ENCODE peak calls at places on chromosomes 1 and 21, in eight cellular contexts. T is suprapubic skin, Y is neural progenitor cell, K is tibial nerve, V is fibroblast of lung, L is colonic mucosa, F is body of pancreas, E is GM23338. H is an unnamed sample.
A peak's percentile ranks its signal among the peaks of the same experiment; 100 is the strongest.

GRCh38 chr1:2848006-2848670 is 46.6 kb upstream of the TTC34 start:
- DNase-seq in E (no peak), F (no peak), K (no peak), L (no peak), Y (no peak), V (no peak), T (no peak), H (no peak)

GRCh38 chr1:59029366-59029765 is 245.5 kb upstream of the JUN start:
- DNase-seq in K (no peak), E (no peak), Y (no peak), F (no peak), V (no peak), T (no peak), L (no peak), H (no peak)

GRCh38 chr1:214588963-214589597 is 13.9 kb upstream of the CENPF start:
- DNase-seq in F (no peak), T (no peak), Y (no peak), E (no peak), L (no peak), V (no peak), K (no peak), H (no peak)

GRCh38 chr21:26154776-26155175 is 15.8 kb downstream of the APP start:
- DNase-seq in L (no peak), K (no peak), V (no peak), F (no peak), Y (no peak), T (no peak), E (no peak), H (no peak)

GRCh38 chr1:58652351-58653184 is 47.3 kb downstream of the MYSM1 start:
- DNase-seq in L (peak; percentile 61), K (peak; percentile 19), Y (peak; percentile 82), F (peak; percentile 72), T (no peak), V (peak; percentile 89), E (peak; percentile 90), H (no peak)

GRCh38 chr1:174217248-174217647 is 57.9 kb downstream of the RABGAP1L start:
- DNase-seq in T (no peak), Y (no peak), E (peak; percentile 65), F (no peak), V (no peak), L (no peak), K (no peak), H (no peak)

GRCh38 chr1:64915381-64916274 is 50.7 kb downstream of the JAK1 start:
- DNase-seq in E (peak; percentile 40), V (peak; percentile 73), Y (no peak), F (peak; percentile 63), K (no peak), L (peak; percentile 81), T (no peak), H (no peak)

GRCh38 chr1:161721738-161722343 is 497 bp downstream of the FCRLB start:
- DNase-seq in T (no peak), F (no peak), L (no peak), V (peak; percentile 52), Y (no peak), K (no peak), E (no peak), H (no peak)

GRCh38 chr1:240109920-240110685 is 18.4 kb downstream of the FMN2 start:
- DNase-seq in V (no peak), E (no peak), F (no peak), K (no peak), T (no peak), L (no peak), Y (no peak), H (no peak)

GRCh38 chr1:236425031-236425663 is 31.1 kb downstream of the EDARADD start:
- DNase-seq in L (no peak), V (no peak), Y (no peak), F (no peak), K (no peak), E (peak; percentile 30), T (no peak), H (no peak)

GRCh38 chr1:151982300-151983005 is 11.2 kb downstream of the S100A10 start:
- DNase-seq in F (no peak), T (no peak), Y (no peak), K (no peak), L (no peak), V (no peak), E (no peak), H (no peak)

GRCh38 chr1:151978910-151979309 is 14.7 kb downstream of the S100A10 start:
- DNase-seq in K (no peak), T (no peak), L (no peak), E (no peak), V (no peak), F (no peak), Y (no peak), H (no peak)

GRCh38 chr1:151977662-151978230 is 15.9 kb downstream of the S100A10 start:
- DNase-seq in V (no peak), K (no peak), F (no peak), Y (no peak), L (no peak), E (no peak), T (no peak), H (no peak)

GRCh38 chr1:151981178-151981525 is 12.5 kb downstream of the S100A10 start:
- DNase-seq in E (no peak), K (no peak), V (no peak), F (no peak), L (no peak), T (no peak), Y (no peak), H (no peak)

GRCh38 chr1:151980287-151981177 is 13.1 kb downstream of the S100A10 start:
- DNase-seq in T (no peak), K (peak; percentile 67), E (no peak), F (no peak), Y (no peak), V (peak; percentile 92), L (peak; percentile 62), H (peak; percentile 79)
- H3K27me3 ChIP-seq in T (no peaks in the 10 kb centered on the region), K (no peaks in the 10 kb centered on the region), E (no peaks in the 10 kb centered on the region), F (no peaks in the 10 kb centered on the region), Y (no peaks in the 10 kb centered on the region), V (no peaks in the 10 kb centered on the region), L (no peaks in the 10 kb centered on the region), H (no peaks in the 10 kb centered on the region)

GRCh38 chr1:116910379-116911165 is 856 bp downstream of the PTGFRN start:
- DNase-seq in K (peak; percentile 16), L (peak; percentile 67), E (peak; percentile 79), F (peak; percentile 64), T (no peak), V (no peak), Y (peak; percentile 48), H (peak; percentile 67)

GRCh38 chr1:116911779-116912469 is 2.2 kb downstream of the PTGFRN start:
- DNase-seq in L (no peak), Y (no peak), E (no peak), T (no peak), V (no peak), F (no peak), K (no peak), H (no peak)

GRCh38 chr1:116912846-116913245 is 3.1 kb downstream of the PTGFRN start:
- DNase-seq in F (no peak), V (no peak), T (no peak), Y (no peak), K (no peak), L (no peak), E (no peak), H (no peak)

GRCh38 chr1:116909511-116910378 is at the start of gene PTGFRN:
- DNase-seq in E (peak; percentile 88), F (peak; percentile 80), Y (peak; percentile 91), K (no peak), T (peak; percentile 84), V (peak; percentile 24), L (peak; percentile 81), H (peak; percentile 53)

GRCh38 chr1:116911166-116911553 is 1.4 kb downstream of the PTGFRN start:
- DNase-seq in F (peak; percentile 18), L (no peak), K (no peak), E (no peak), Y (peak; percentile 26), V (no peak), T (no peak), H (no peak)
- H3K4me3 ChIP-seq in F (no peak overlapping the region), L (peak overlapping the region; percentile 66), K (no peak overlapping the region), E (peak overlapping the region; percentile 97), Y (peak overlapping the region; percentile 84), V (no peak overlapping the region), T (peak overlapping the region; percentile 79), H (no peak overlapping the region)

DNA sequence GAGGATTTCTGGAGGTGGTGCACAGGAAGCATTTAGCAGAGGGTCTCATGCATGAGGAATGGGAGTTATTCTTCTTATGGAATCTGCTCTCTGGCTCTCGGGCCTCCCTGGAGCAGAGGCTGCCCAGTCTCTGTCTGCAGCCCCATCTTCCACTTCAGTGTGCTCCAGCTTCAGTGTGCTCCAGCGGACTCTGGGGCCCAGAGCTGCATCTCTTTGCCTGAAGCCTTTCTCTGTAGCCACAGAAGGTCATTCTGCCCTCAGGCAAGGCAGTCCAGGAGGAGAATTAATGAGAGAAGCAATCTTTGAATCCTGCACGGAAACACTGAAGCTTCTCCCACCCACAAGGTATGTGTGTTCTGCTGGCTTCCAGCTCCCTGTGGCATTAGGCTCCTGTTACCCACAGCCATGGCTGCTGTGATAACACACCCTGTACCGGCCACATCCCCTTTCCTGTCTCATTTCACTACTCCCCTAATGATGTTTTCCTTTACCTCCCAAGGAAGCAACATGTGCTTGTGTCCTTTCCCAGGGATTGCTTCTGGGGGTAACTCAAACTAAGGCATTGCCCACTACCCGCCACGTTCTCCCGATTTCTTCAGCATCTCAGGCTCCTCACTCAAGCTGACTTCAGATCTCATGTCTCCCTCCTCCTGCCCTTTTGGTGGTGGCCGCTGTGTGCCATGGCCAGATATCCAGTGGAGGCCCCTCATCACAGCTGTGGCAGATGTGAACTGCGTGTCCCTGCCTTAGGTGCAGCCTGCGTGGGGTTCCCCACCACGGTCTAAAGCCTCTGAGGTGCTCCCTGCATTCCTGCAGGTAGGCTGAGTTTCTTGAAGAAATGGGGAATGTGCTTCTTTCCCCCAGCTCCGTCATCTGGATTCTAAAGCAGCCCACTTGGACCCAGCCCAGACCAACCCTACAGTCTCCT is 181.2 kb upstream of the GALNT2 start:
- DNase-seq in L (peak; percentile 15), Y (no peak), K (no peak), V (no peak), E (no peak), T (no peak), F (no peak), H (no peak)
- H3K27ac ChIP-seq in L (no peak overlapping the region), Y (no peak overlapping the region), K (no peak overlapping the region), V (no peak overlapping the region), E (no peak overlapping the region), T (no peak overlapping the region), F (peak overlapping the region; percentile 94), H (no peak overlapping the region)

GRCh38 chr1:18769140-18769539 is 90.3 kb downstream of the TAS1R2 start:
- DNase-seq in L (no peak), E (no peak), K (no peak), V (no peak), F (no peak), Y (no peak), T (no peak), H (peak; percentile 15)

GRCh38 chr1:18766328-18766727 is 93.1 kb downstream of the TAS1R2 start:
- DNase-seq in Y (no peak), T (no peak), K (no peak), F (no peak), V (no peak), E (no peak), L (no peak), H (no peak)

GRCh38 chr1:18765725-18766124 is 93.7 kb downstream of the TAS1R2 start:
- DNase-seq in K (no peak), Y (no peak), V (no peak), T (no peak), F (no peak), L (no peak), E (no peak), H (no peak)

GRCh38 chr1:18770799-18771198 is 88.7 kb downstream of the TAS1R2 start:
- DNase-seq in F (no peak), L (no peak), E (no peak), Y (no peak), T (no peak), K (no peak), V (no peak), H (no peak)

GRCh38 chr1:18768086-18768485 is 91.4 kb downstream of the TAS1R2 start:
- DNase-seq in F (no peak), T (no peak), E (no peak), K (no peak), Y (no peak), L (no peak), V (no peak), H (no peak)
- H3K27me3 ChIP-seq in F (no peaks in the 10 kb centered on the region), T (peaks cover 82% of the 10 kb centered on the region), E (no peaks in the 10 kb centered on the region), K (no peaks in the 10 kb centered on the region), Y (peaks cover 53% of the 10 kb centered on the region), L (peaks cover 6% of the 10 kb centered on the region), V (no peaks in the 10 kb centered on the region), H (peaks cover 68% of the 10 kb centered on the region)

H was measured in tibial artery.